ENCODE peak calls at places on chromosomes 1 and 21, in five cellular contexts. R is neuronal stem cell, G is upper lobe of right lung, X is Panc1, D is IMR-90. W is an unnamed sample.

GRCh38 chr1:235972316-235973090 is 92.4 kb downstream of the NID1 start:
- DNase-seq in R (no peak), G (no peak), X (no peak), D (peak; percentile 89), W (no peak)

GRCh38 chr21:28086861-28087581 is 905.7 kb downstream of the LTN1 start:
- DNase-seq in R (no peak), G (no peak), X (no peak), D (no peak), W (no peak)

GRCh38 chr1:195439661-195440060 is 1168.6 kb downstream of the KCNT2 start:
- DNase-seq in R (no peak), G (no peak), X (no peak), D (no peak), W (no peak)

GRCh38 chr1:244552336-244552735 is 91.3 kb downstream of the CATSPERE start:
- DNase-seq in R (no peak), G (no peak), X (peak; percentile 2), D (no peak), W (peak; percentile 8)

GRCh38 chr1:38741341-38741740 is 118.2 kb downstream of the RRAGC start:
- DNase-seq in R (no peak), G (no peak), X (no peak), D (no peak), W (no peak)

GRCh38 chr1:246725191-246725590 is 982 bp downstream of the SCCPDH start:
- DNase-seq in R (no peak), G (no peak), X (no peak), D (no peak), W (no peak)

GRCh38 chr1:214720561-214720960 is 117.6 kb downstream of the CENPF start:
- DNase-seq in R (no peak), G (no peak), X (no peak), D (peak; percentile 82), W (no peak)

GRCh38 chr1:67645495-67646144 is 39.4 kb upstream of the GADD45A start:
- DNase-seq in R (peak; percentile 15), G (no peak), X (no peak), D (no peak), W (no peak)

GRCh38 chr1:232012773-232013386 is 386.3 kb downstream of the DISC1 start:
- DNase-seq in R (no peak), G (no peak), X (no peak), D (peak; percentile 96), W (no peak)

GRCh38 chr1:169623132-169623926 is 6.6 kb downstream of the SELP start:
- DNase-seq in R (no peak), G (no peak), X (no peak), D (no peak), W (no peak)

DNA sequence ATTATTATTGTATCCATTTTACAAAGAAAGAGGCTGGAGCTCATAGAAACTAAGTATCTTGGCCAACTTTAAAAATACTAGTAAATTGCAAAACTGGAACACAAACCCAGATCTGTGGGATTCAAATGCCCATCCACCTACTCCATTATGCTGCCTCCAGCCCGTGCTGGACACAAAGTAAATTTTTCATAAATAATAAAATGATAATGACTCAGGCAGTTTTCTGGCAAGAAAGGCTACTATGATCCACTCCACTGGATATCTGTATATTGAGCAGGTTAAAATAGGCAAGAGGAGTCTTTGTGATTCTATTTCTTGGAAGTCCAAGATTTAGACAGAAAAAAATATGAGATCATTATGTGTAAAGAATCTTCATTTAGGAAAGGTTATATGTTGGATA is 138.3 kb upstream of the DUSP10 start:
- DNase-seq in R (no peak), G (no peak), X (no peak), D (peak; percentile 25), W (no peak)
- H3K27ac ChIP-seq in R (no peak overlapping the region), G (no peak overlapping the region), X (no peak overlapping the region), D (no peak overlapping the region), W (no peak overlapping the region)

DNA sequence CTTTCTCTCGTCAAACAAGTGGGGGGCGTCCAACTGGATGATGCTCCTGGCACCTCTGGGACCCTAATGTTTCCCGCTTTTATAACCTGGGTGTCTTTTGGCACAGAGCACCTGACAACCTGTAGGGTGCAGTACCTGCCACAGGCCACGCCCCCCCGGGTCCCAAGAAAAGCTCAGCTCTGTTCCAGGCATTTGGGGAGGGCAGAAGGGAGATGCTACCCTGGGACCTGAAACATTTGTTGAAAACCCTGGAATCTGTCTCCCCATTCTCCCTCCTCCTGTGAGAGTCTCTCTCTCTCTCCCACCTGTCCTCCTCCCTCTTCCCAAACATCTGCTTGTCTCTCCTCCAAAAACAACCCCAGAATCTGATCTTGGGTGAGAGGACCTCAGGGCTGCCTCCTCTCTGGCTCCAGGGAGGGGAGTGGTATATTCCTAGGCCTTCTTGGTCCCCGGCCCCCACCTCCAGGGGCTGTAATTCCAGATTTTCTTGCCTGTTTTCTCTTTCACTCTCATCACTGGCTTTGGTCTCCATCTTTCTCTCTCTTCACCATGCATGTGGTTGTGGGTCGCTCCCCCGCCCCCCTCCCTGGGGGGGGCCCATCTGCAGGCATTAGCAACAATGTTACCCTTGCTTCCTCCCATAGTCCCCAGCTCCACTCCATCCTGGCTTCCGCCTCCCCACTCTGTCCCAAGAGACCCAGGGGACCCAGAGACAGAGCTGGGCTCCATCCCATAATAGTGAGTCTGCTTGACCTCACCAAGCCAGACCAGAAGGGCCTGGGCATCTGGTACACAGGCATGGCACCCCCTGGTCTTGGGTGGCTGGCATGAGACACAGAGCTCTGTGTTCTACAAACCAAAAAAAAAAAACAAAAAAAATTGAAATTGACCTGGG is 4.1 kb downstream of the AHDC1 start:
- DNase-seq in R (no peak), G (no peak), X (no peak), D (no peak), W (no peak)
- H3K27ac ChIP-seq in R (peak overlapping the region; percentile 60), G (peak overlapping the region; percentile 30), X (no peak overlapping the region), D (peak overlapping the region; percentile 38), W (no peak overlapping the region)

GRCh38 chr1:22375601-22376000 is 76.0 kb upstream of the ZBTB40 start:
- DNase-seq in R (no peak), G (no peak), X (no peak), D (no peak), W (no peak)
- H3K27ac ChIP-seq in R (no peak overlapping the region), G (no peak overlapping the region), X (no peak overlapping the region), D (no peak overlapping the region), W (no peak overlapping the region)

DNA sequence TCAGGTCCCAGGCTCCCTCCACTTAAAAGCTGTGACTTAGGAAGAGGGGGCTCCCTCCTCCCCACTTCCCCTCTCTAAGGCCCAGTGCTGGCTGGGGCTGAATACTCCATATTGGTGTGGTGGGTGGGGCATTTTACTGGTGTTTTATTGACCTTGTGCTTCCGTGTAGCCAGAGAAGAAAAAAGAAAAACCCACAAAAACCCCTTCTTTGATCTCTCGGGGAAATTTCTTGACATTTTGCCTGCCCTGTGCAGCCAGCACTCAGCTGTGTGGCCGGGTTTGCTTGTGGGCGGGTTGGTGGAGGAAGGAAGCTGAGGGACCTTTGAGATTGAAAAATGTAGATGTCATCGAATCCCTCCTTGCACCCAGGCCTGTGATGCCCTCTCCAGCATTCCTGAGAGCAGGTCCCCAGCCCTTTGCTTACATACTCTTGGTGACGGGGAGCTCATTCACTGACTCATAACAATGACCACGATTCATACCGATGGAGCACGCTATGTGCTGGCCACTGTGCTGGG is 24.8 kb downstream of the TNFRSF8 start:
- DNase-seq in R (no peak), G (no peak), X (no peak), D (no peak), W (no peak)
- H3K27ac ChIP-seq in R (no peak overlapping the region), G (no peak overlapping the region), X (no peak overlapping the region), D (no peak overlapping the region), W (no peak overlapping the region)

GRCh38 chr1:159945483-159946241 is at the start of gene IGSF9:
- DNase-seq in R (peak; percentile 93), G (peak; percentile 88), X (no peak), D (peak; percentile 49), W (peak; percentile 85)

GRCh38 chr1:159941867-159942560 is 3.4 kb downstream of the IGSF9 start:
- DNase-seq in R (no peak), G (peak; percentile 29), X (no peak), D (no peak), W (no peak)

GRCh38 chr1:159942700-159943640 is 2.4 kb downstream of the IGSF9 start:
- DNase-seq in R (no peak), G (peak; percentile 48), X (no peak), D (no peak), W (no peak)

GRCh38 chr1:159944623-159945455 is 574 bp downstream of the IGSF9 start:
- DNase-seq in R (no peak), G (no peak), X (no peak), D (no peak), W (no peak)

GRCh38 chr1:159943908-159944622 is 1.3 kb downstream of the IGSF9 start:
- DNase-seq in R (no peak), G (peak; percentile 3), X (no peak), D (no peak), W (no peak)
- H3K27ac ChIP-seq in R (no peak overlapping the region), G (no peak overlapping the region), X (no peak overlapping the region), D (no peak overlapping the region), W (peak overlapping the region; percentile 82)

GRCh38 chr1:248906741-248907661 is 966 bp downstream of the PGBD2 start:
- DNase-seq in R (peak; percentile 88), G (no peak), X (no peak), D (peak; percentile 25), W (no peak)
- H3K27ac ChIP-seq in R (peak overlapping the region; percentile 92), G (peak overlapping the region; percentile 83), X (peak overlapping the region; percentile 85), D (peak overlapping the region; percentile 97), W (peak overlapping the region; percentile 71)

GRCh38 chr21:45359451-45360217 is 45.3 kb upstream of the COL18A1 start:
- DNase-seq in R (peak; percentile 59), G (no peak), X (no peak), D (no peak), W (no peak)

GRCh38 chr21:45358711-45359310 is 46.2 kb upstream of the COL18A1 start:
- DNase-seq in R (no peak), G (no peak), X (no peak), D (no peak), W (no peak)

GRCh38 chr21:45362748-45363145 is 42.2 kb upstream of the COL18A1 start:
- DNase-seq in R (no peak), G (no peak), X (no peak), D (no peak), W (no peak)

GRCh38 chr21:45362077-45362747 is 42.8 kb upstream of the COL18A1 start:
- DNase-seq in R (no peak), G (no peak), X (no peak), D (no peak), W (no peak)

GRCh38 chr21:45361033-45361997 is 43.6 kb upstream of the COL18A1 start:
- DNase-seq in R (no peak), G (no peak), X (no peak), D (no peak), W (no peak)
- H3K27ac ChIP-seq in R (no peak overlapping the region), G (no peak overlapping the region), X (peak overlapping the region; percentile 93), D (no peak overlapping the region), W (no peak overlapping the region)

GRCh38 chr1:221030121-221030649 is 150.9 kb downstream of the HLX start:
- DNase-seq in R (no peak), G (no peak), X (no peak), D (peak; percentile 65), W (no peak)
- H3K27ac ChIP-seq in R (no peak overlapping the region), G (no peak overlapping the region), X (no peak overlapping the region), D (no peak overlapping the region), W (no peak overlapping the region)